ENCODE peak calls at places on chromosomes 13 and 19, in five cellular contexts. S, N, P, F and T are unnamed samples.

GRCh38 chr13:26324867-26325266 is 70.9 kb downstream of the CDK8 start:
- DNase-seq in S (no peak), N (no peak), P (no peak), F (no peak), T (no peak)

GRCh38 chr13:77507931-77508776 is 27.4 kb upstream of the SCEL start:
- DNase-seq in S (no peak), N (no peak), P (no peak), F (no peak), T (no peak)

GRCh38 chr19:12495002-12495802 is 10.6 kb upstream of the ZNF709 start:
- DNase-seq in S (peak; percentile 94), N (peak; percentile 89), P (peak; percentile 95), F (peak; percentile 84), T (peak; percentile 97)

GRCh38 chr13:79128158-79128557 is 277.9 kb downstream of the RBM26 start:
- DNase-seq in S (no peak), N (no peak), P (no peak), F (no peak), T (no peak)

GRCh38 chr13:113448885-113449692 is 4.2 kb downstream of the ADPRHL1 start:
- DNase-seq in S (peak; percentile 77), N (peak; percentile 15), P (peak; percentile 65), F (no peak), T (no peak)

GRCh38 chr19:3062165-3063105 is at the start of gene TLE5:
- DNase-seq in S (peak; percentile 49), N (peak; percentile 63), P (peak; percentile 67), F (no peak), T (no peak)

GRCh38 chr19:33821871-33822270 is 25.2 kb downstream of the KCTD15 start:
- DNase-seq in S (no peak), N (no peak), P (no peak), F (no peak), T (no peak)

GRCh38 chr19:7488736-7489353 is at the start of gene PEX11G:
- DNase-seq in S (peak; percentile 94), N (peak; percentile 85), P (peak; percentile 91), F (peak; percentile 94), T (peak; percentile 90)

GRCh38 chr19:14475251-14476073 is at the start of gene PTGER1:
- DNase-seq in S (no peak), N (no peak), P (peak; percentile 43), F (no peak), T (no peak)

GRCh38 chr13:29304148-29304547 is 291.3 kb downstream of the SLC7A1 start:
- DNase-seq in S (no peak), N (no peak), P (no peak), F (no peak), T (no peak)

GRCh38 chr19:2618611-2619010 is 83.9 kb downstream of the GNG7 start:
- DNase-seq in S (peak; percentile 80), N (peak; percentile 54), P (peak; percentile 87), F (no peak), T (no peak)